ENCODE peak calls at places on chromosomes 6 and 20, in nine cellular contexts. N, B, R, M, W, A, P, S and O are unnamed samples.

GRCh38 chr20:46895906-46896242 is 1.2 kb downstream of the EYA2 start:
- DNase-seq in N (no peak), B (no peak), R (no peak), M (no peak), W (no peak), A (no peak), P (no peak), S (no peak), O (no peak)

GRCh38 chr6:32970413-32971244 is 2.2 kb downstream of the BRD2 start:
- DNase-seq in N (peak; percentile 96), B (peak; percentile 67), R (peak; percentile 93), M (peak; percentile 51), W (no peak), A (peak; percentile 96), P (peak; percentile 89), S (peak; percentile 60), O (peak; percentile 90)

GRCh38 chr6:56757585-56757984 is 114.9 kb upstream of the DST start:
- DNase-seq in N (peak; percentile 64), B (no peak), R (peak; percentile 51), M (no peak), W (no peak), A (no peak), P (peak; percentile 67), S (no peak), O (peak; percentile 55)

GRCh38 chr6:136408205-136408604 is 118.6 kb upstream of the BCLAF1 start:
- DNase-seq in N (no peak), B (no peak), R (peak; percentile 59), M (no peak), W (no peak), A (no peak), P (peak; percentile 56), S (no peak), O (no peak)

GRCh38 chr6:42520786-42521607 is 42.8 kb upstream of the UBR2 start:
- DNase-seq in N (no peak), B (no peak), R (peak; percentile 77), M (no peak), W (no peak), A (no peak), P (peak; percentile 72), S (no peak), O (no peak)

GRCh38 chr6:123380257-123380656 is 256.5 kb downstream of the TRDN start:
- DNase-seq in N (no peak), B (no peak), R (peak; percentile 28), M (no peak), W (no peak), A (no peak), P (peak; percentile 47), S (no peak), O (peak; percentile 61)

GRCh38 chr6:2626381-2626780 is 124.3 kb downstream of the MYLK4 start:
- DNase-seq in N (no peak), B (no peak), R (no peak), M (no peak), W (no peak), A (no peak), P (no peak), S (no peak), O (no peak)

GRCh38 chr6:26195376-26195923 is 108.2 kb downstream of the HFE start:
- DNase-seq in N (peak; percentile 97), B (peak; percentile 78), R (peak; percentile 94), M (peak; percentile 84), W (no peak), A (peak; percentile 96), P (peak; percentile 80), S (no peak), O (peak; percentile 87)

GRCh38 chr6:170553686-170554085 is 483 bp upstream of the TBP start:
- DNase-seq in N (no peak), B (no peak), R (no peak), M (no peak), W (no peak), A (no peak), P (no peak), S (no peak), O (no peak)

GRCh38 chr20:63567382-63568169 is 6.5 kb downstream of the HELZ2 start:
- DNase-seq in N (no peak), B (peak; percentile 27), R (peak; percentile 93), M (no peak), W (peak; percentile 72), A (no peak), P (no peak), S (no peak), O (no peak)

GRCh38 chr20:19628570-19629134 is 129.4 kb upstream of the RIN2 start:
- DNase-seq in N (no peak), B (no peak), R (peak; percentile 70), M (no peak), W (peak; percentile 52), A (no peak), P (peak; percentile 50), S (no peak), O (peak; percentile 67)

GRCh38 chr6:13186861-13187260 is 141.5 kb downstream of the TBC1D7 start:
- DNase-seq in N (no peak), B (no peak), R (no peak), M (no peak), W (no peak), A (peak; percentile 48), P (no peak), S (no peak), O (no peak)

GRCh38 chr20:53387983-53388675 is 205.5 kb downstream of the ZNF217 start:
- DNase-seq in N (no peak), B (peak; percentile 13), R (no peak), M (no peak), W (no peak), A (no peak), P (no peak), S (no peak), O (no peak)

GRCh38 chr20:8428988-8429387 is 296.9 kb downstream of the PLCB1 start:
- DNase-seq in N (no peak), B (no peak), R (no peak), M (no peak), W (no peak), A (no peak), P (no peak), S (no peak), O (no peak)

GRCh38 chr20:53513489-53514298 is 79.9 kb downstream of the ZNF217 start:
- DNase-seq in N (no peak), B (no peak), R (no peak), M (no peak), W (no peak), A (peak; percentile 78), P (no peak), S (no peak), O (peak; percentile 3)

GRCh38 chr6:16624631-16625299 is 136.5 kb downstream of the ATXN1 start:
- DNase-seq in N (no peak), B (no peak), R (peak; percentile 47), M (no peak), W (no peak), A (no peak), P (peak; percentile 37), S (no peak), O (no peak)

GRCh38 chr6:43269273-43270007 is 26.2 kb downstream of the TTBK1 start:
- DNase-seq in N (no peak), B (peak; percentile 32), R (peak; percentile 52), M (no peak), W (no peak), A (no peak), P (no peak), S (no peak), O (peak; percentile 48)

GRCh38 chr6:42313941-42314570 is 96.4 kb upstream of the MRPS10 start:
- DNase-seq in N (no peak), B (no peak), R (no peak), M (no peak), W (no peak), A (no peak), P (peak; percentile 68), S (no peak), O (no peak)

GRCh38 chr6:67666177-67666964 is 968.7 kb upstream of the ADGRB3 start:
- DNase-seq in N (no peak), B (no peak), R (no peak), M (no peak), W (no peak), A (no peak), P (no peak), S (no peak), O (no peak)

GRCh38 chr6:106379951-106380350 is 19.4 kb downstream of the CRYBG1 start:
- DNase-seq in N (no peak), B (no peak), R (no peak), M (no peak), W (no peak), A (no peak), P (no peak), S (no peak), O (no peak)

GRCh38 chr6:98579941-98580340 is 254.4 kb upstream of the POU3F2 start:
- DNase-seq in N (no peak), B (no peak), R (no peak), M (no peak), W (no peak), A (no peak), P (peak; percentile 17), S (no peak), O (no peak)

GRCh38 chr6:134379086-134379485 is 61.2 kb upstream of the SGK1 start:
- DNase-seq in N (no peak), B (no peak), R (no peak), M (no peak), W (no peak), A (no peak), P (no peak), S (no peak), O (no peak)

GRCh38 chr20:33165416-33166055 is 2.4 kb upstream of the BPIFA2 start:
- DNase-seq in N (no peak), B (no peak), R (no peak), M (no peak), W (no peak), A (peak; percentile 56), P (no peak), S (no peak), O (no peak)

GRCh38 chr6:106974999-106975698 is 620 bp upstream of the CD24 start:
- DNase-seq in N (no peak), B (no peak), R (peak; percentile 62), M (no peak), W (peak; percentile 44), A (peak; percentile 85), P (peak; percentile 27), S (no peak), O (peak; percentile 83)

GRCh38 chr20:8646026-8646425 is 422.9 kb upstream of the PLCB4 start:
- DNase-seq in N (no peak), B (no peak), R (no peak), M (no peak), W (no peak), A (no peak), P (no peak), S (no peak), O (no peak)

GRCh38 chr6:162497371-162497770 is 230.2 kb downstream of the PRKN start:
- DNase-seq in N (no peak), B (no peak), R (no peak), M (no peak), W (no peak), A (no peak), P (no peak), S (no peak), O (no peak)

GRCh38 chr20:62339647-62340062 is 27.5 kb downstream of the LAMA5 start:
- DNase-seq in N (no peak), B (no peak), R (peak; percentile 36), M (no peak), W (peak; percentile 77), A (no peak), P (no peak), S (no peak), O (no peak)

GRCh38 chr6:74091133-74091793 is 395.3 kb downstream of the CD109 start:
- DNase-seq in N (peak; percentile 76), B (no peak), R (peak; percentile 51), M (no peak), W (peak; percentile 17), A (no peak), P (peak; percentile 34), S (no peak), O (peak; percentile 78)

GRCh38 chr6:117687725-117688124 is 12.5 kb downstream of the NUS1 start:
- DNase-seq in N (no peak), B (no peak), R (no peak), M (no peak), W (no peak), A (no peak), P (no peak), S (no peak), O (no peak)

GRCh38 chr20:43958626-43959025 is 44.0 kb downstream of the TOX2 start:
- DNase-seq in N (no peak), B (no peak), R (no peak), M (no peak), W (no peak), A (peak; percentile 71), P (no peak), S (no peak), O (no peak)

GRCh38 chr20:32988008-32988407 is 16.2 kb downstream of the SUN5 start:
- DNase-seq in N (no peak), B (no peak), R (peak; percentile 51), M (no peak), W (no peak), A (no peak), P (no peak), S (no peak), O (no peak)